ENCODE peak calls at places on chromosomes 11 and 22, in eight cellular contexts. M, H, S, I, W, C, F and R are unnamed samples.

GRCh38 chr11:68312780-68313573 is 586 bp downstream of the LRP5 start:
- DNase-seq in M (no peak), H (no peak), S (no peak), I (peak; percentile 36), W (no peak), C (no peak), F (no peak), R (no peak)

GRCh38 chr11:35185696-35186095 is 46.7 kb downstream of the CD44 start:
- DNase-seq in M (no peak), H (no peak), S (no peak), I (no peak), W (no peak), C (no peak), F (peak; percentile 76), R (no peak)

GRCh38 chr11:71251159-71251721 is 1.1 kb downstream of the SHANK2 start:
- DNase-seq in M (no peak), H (no peak), S (no peak), I (peak; percentile 69), W (no peak), C (peak; percentile 34), F (no peak), R (no peak)

GRCh38 chr11:58914821-58915543 is 24.3 kb upstream of the GLYATL1 start:
- DNase-seq in M (no peak), H (no peak), S (no peak), I (no peak), W (no peak), C (no peak), F (peak; percentile 45), R (no peak)

GRCh38 chr11:100709233-100709999 is 22.3 kb downstream of the ARHGAP42 start:
- DNase-seq in M (no peak), H (no peak), S (no peak), I (no peak), W (no peak), C (no peak), F (peak; percentile 79), R (no peak)

GRCh38 chr11:102564110-102564509 is 33.6 kb upstream of the MMP7 start:
- DNase-seq in M (no peak), H (no peak), S (no peak), I (no peak), W (no peak), C (peak; percentile 84), F (peak; percentile 79), R (no peak)

GRCh38 chr11:126345283-126345682 is 10.2 kb upstream of the ST3GAL4 start:
- DNase-seq in M (no peak), H (no peak), S (no peak), I (no peak), W (no peak), C (no peak), F (no peak), R (no peak)

GRCh38 chr22:31150615-31151014 is 9.4 kb upstream of the RNF185 start:
- DNase-seq in M (no peak), H (no peak), S (no peak), I (no peak), W (no peak), C (peak; percentile 11), F (no peak), R (no peak)

GRCh38 chr11:18383388-18384156 is 10.8 kb upstream of the LDHA start:
- DNase-seq in M (no peak), H (no peak), S (peak; percentile 51), I (peak; percentile 85), W (peak; percentile 4), C (peak; percentile 91), F (peak; percentile 96), R (peak; percentile 55)

GRCh38 chr22:32904044-32904443 is 102.5 kb downstream of the TIMP3 start:
- DNase-seq in M (no peak), H (peak; percentile 69), S (no peak), I (no peak), W (no peak), C (peak; percentile 50), F (peak; percentile 34), R (no peak)

GRCh38 chr11:116275634-116276033 is 497.2 kb downstream of the BUD13 start:
- DNase-seq in M (no peak), H (no peak), S (no peak), I (no peak), W (no peak), C (peak; percentile 64), F (no peak), R (no peak)

GRCh38 chr22:26487996-26488395 is 4.3 kb downstream of the SRRD start:
- DNase-seq in M (no peak), H (no peak), S (no peak), I (no peak), W (no peak), C (no peak), F (no peak), R (no peak)

GRCh38 chr11:15406952-15407351 is 292.2 kb downstream of the INSC start:
- DNase-seq in M (no peak), H (no peak), S (no peak), I (no peak), W (no peak), C (no peak), F (no peak), R (no peak)

GRCh38 chr11:95925011-95925410 is 1.1 kb upstream of the MTMR2 start:
- DNase-seq in M (no peak), H (peak; percentile 10), S (no peak), I (no peak), W (no peak), C (peak; percentile 62), F (peak; percentile 66), R (no peak)

GRCh38 chr11:119147604-119148333 is 1.1 kb upstream of the ABCG4 start:
- DNase-seq in M (no peak), H (no peak), S (no peak), I (no peak), W (no peak), C (no peak), F (no peak), R (no peak)

GRCh38 chr11:92269021-92269420 is 44.4 kb downstream of the FAT3 start:
- DNase-seq in M (no peak), H (no peak), S (no peak), I (no peak), W (no peak), C (peak; percentile 11), F (peak; percentile 69), R (no peak)

GRCh38 chr22:45112136-45112879 is 51.4 kb upstream of the NUP50 start:
- DNase-seq in M (no peak), H (no peak), S (no peak), I (no peak), W (no peak), C (no peak), F (peak; percentile 72), R (no peak)

GRCh38 chr22:46591890-46592289 is 28.3 kb upstream of the GRAMD4 start:
- DNase-seq in M (no peak), H (no peak), S (no peak), I (no peak), W (no peak), C (no peak), F (no peak), R (no peak)

GRCh38 chr11:70570693-70571395 is 172.5 kb downstream of the CTTN start:
- DNase-seq in M (no peak), H (no peak), S (no peak), I (no peak), W (no peak), C (no peak), F (no peak), R (no peak)

GRCh38 chr11:25423436-25424184 is 908.3 kb upstream of the ANO3 start:
- DNase-seq in M (no peak), H (no peak), S (no peak), I (no peak), W (no peak), C (no peak), F (peak; percentile 65), R (no peak)

GRCh38 chr11:64455436-64456261 is 96.7 kb downstream of the RPS6KA4 start:
- DNase-seq in M (no peak), H (no peak), S (no peak), I (no peak), W (no peak), C (no peak), F (no peak), R (no peak)

GRCh38 chr11:44269369-44270351 is 40.3 kb downstream of the ALX4 start:
- DNase-seq in M (no peak), H (no peak), S (no peak), I (no peak), W (no peak), C (no peak), F (peak; percentile 74), R (no peak)

GRCh38 chr22:20258584-20259335 is 9.4 kb downstream of the RTN4R start:
- DNase-seq in M (no peak), H (no peak), S (no peak), I (no peak), W (no peak), C (no peak), F (no peak), R (no peak)

GRCh38 chr11:134036484-134037092 is 32.3 kb upstream of the JAM3 start:
- DNase-seq in M (no peak), H (no peak), S (no peak), I (peak; percentile 32), W (no peak), C (no peak), F (peak; percentile 9), R (no peak)

GRCh38 chr11:12110714-12111481 is 508 bp downstream of the MICAL2 start:
- DNase-seq in M (no peak), H (no peak), S (no peak), I (peak; percentile 35), W (no peak), C (no peak), F (no peak), R (peak; percentile 27)